ENCODE peak calls at places on chromosomes 6 and 20, in seven cellular contexts. L is astrocyte, P is PC-9, G is GM23338, H is mammary epithelial cell, E is hepatocyte, K is fibroblast of lung. V is an unnamed sample.

GRCh38 chr6:42030585-42031506 is 19.5 kb upstream of the TAF8 start:
- DNase-seq in L (no peak), P (peak; percentile 71), G (peak; percentile 66), H (no peak), E (peak; percentile 73), K (peak; percentile 53), V (no peak)

GRCh38 chr6:97440590-97441176 is 157.7 kb upstream of the MMS22L start:
- DNase-seq in L (peak; percentile 30), P (no peak), G (peak; percentile 79), H (peak; percentile 17), E (peak; percentile 63), K (peak; percentile 32), V (peak; percentile 17)

GRCh38 chr6:96522469-96523009 is 933 bp downstream of the UFL1 start:
- DNase-seq in L (peak; percentile 14), P (no peak), G (no peak), H (no peak), E (peak; percentile 5), K (peak; percentile 37), V (peak; percentile 10)

GRCh38 chr6:139066080-139066479 is 37.5 kb downstream of the ABRACL start:
- DNase-seq in L (no peak), P (no peak), G (no peak), H (no peak), E (no peak), K (no peak), V (no peak)

GRCh38 chr6:101397199-101397598 is 3.7 kb downstream of the GRIK2 start:
- DNase-seq in L (peak; percentile 14), P (no peak), G (peak; percentile 81), H (no peak), E (no peak), K (peak; percentile 2), V (no peak)

GRCh38 chr6:140779341-140779740 is 1353.4 kb upstream of the GJE1 start:
- DNase-seq in L (no peak), P (no peak), G (no peak), H (peak; percentile 76), E (no peak), K (peak; percentile 63), V (peak; percentile 54)

GRCh38 chr6:15266423-15266996 is 20.6 kb downstream of the JARID2 start:
- DNase-seq in L (no peak), P (no peak), G (peak; percentile 64), H (no peak), E (no peak), K (no peak), V (peak; percentile 63)

GRCh38 chr6:13380761-13381160 is 52.4 kb upstream of the TBC1D7 start:
- DNase-seq in L (no peak), P (no peak), G (no peak), H (no peak), E (no peak), K (no peak), V (no peak)

GRCh38 chr6:160750276-160750689 is 48.2 kb downstream of the PLG start:
- DNase-seq in L (no peak), P (no peak), G (peak; percentile 85), H (peak; percentile 25), E (peak; percentile 39), K (no peak), V (peak; percentile 6)

GRCh38 chr6:18528084-18528743 is 141.1 kb downstream of the RNF144B start:
- DNase-seq in L (peak; percentile 6), P (no peak), G (peak; percentile 36), H (no peak), E (peak; percentile 13), K (peak; percentile 18), V (no peak)

GRCh38 chr20:32450484-32451061 is 92.4 kb downstream of the ASXL1 start:
- DNase-seq in L (no peak), P (no peak), G (no peak), H (no peak), E (no peak), K (no peak), V (no peak)

GRCh38 chr6:90393232-90393884 is 96.7 kb upstream of the BACH2 start:
- DNase-seq in L (peak; percentile 38), P (peak; percentile 31), G (peak; percentile 88), H (peak; percentile 57), E (peak; percentile 77), K (peak; percentile 83), V (peak; percentile 79)

GRCh38 chr20:49219924-49220831 is 962 bp downstream of the DDX27 start:
- DNase-seq in L (no peak), P (no peak), G (no peak), H (no peak), E (no peak), K (no peak), V (no peak)
- H2AFZ ChIP-seq in L (peak overlapping the region; percentile 80), P (peak overlapping the region; percentile 93), G (peak overlapping the region; percentile 78), H (peak overlapping the region; percentile 85), E (peak overlapping the region; percentile 70), K (peak overlapping the region; percentile 96), V (peak overlapping the region; percentile 30)

GRCh38 chr6:104956663-104957294 is at the start of gene LIN28B:
- DNase-seq in L (no peak), P (no peak), G (no peak), H (no peak), E (no peak), K (no peak), V (no peak)

GRCh38 chr6:104955927-104956662 is 812 bp upstream of the LIN28B start:
- DNase-seq in L (no peak), P (no peak), G (peak; percentile 94), H (no peak), E (peak; percentile 55), K (no peak), V (no peak)

GRCh38 chr6:104953410-104953953 is 3.4 kb upstream of the LIN28B start:
- DNase-seq in L (no peak), P (no peak), G (peak; percentile 90), H (no peak), E (peak; percentile 19), K (no peak), V (no peak)

GRCh38 chr6:104954091-104954797 is 2.7 kb upstream of the LIN28B start:
- DNase-seq in L (no peak), P (no peak), G (peak; percentile 56), H (no peak), E (no peak), K (no peak), V (no peak)

DNA sequence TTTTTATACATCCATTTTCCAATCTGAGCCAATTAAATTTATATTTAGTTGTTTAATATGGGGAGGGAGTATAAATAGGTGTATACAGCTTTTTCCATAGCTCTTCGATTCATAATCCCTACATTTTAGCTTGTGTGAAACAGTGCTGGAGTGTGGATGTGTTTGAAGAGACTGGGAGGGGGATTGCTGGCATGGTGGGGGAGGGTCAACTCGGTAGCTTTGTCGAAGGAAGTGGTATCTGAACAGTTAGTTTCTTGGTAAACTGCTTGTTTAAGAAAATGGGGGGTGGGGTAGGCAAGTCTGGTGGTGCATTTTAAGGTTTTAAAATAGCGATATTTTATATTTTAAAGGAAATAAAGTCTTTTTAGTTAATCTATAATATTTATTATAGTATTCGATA is 1.4 kb upstream of the LIN28B start:
- DNase-seq in L (no peak), P (no peak), G (peak; percentile 83), H (no peak), E (no peak), K (no peak), V (no peak)
- H3K4me2 ChIP-seq in L (no peak overlapping the region), P (no peak overlapping the region), G (peak overlapping the region; percentile 72), H (no peak overlapping the region), E (peak overlapping the region; percentile 83), K (no peak overlapping the region), V (peak overlapping the region; percentile 70)

GRCh38 chr6:149925974-149926777 is 3.3 kb upstream of the RAET1G start:
- DNase-seq in L (peak; percentile 52), P (peak; percentile 81), G (peak; percentile 94), H (peak; percentile 75), E (peak; percentile 92), K (peak; percentile 74), V (peak; percentile 77)
- H2AFZ ChIP-seq in L (peak overlapping the region; percentile 94), P (peak overlapping the region; percentile 79), G (peak overlapping the region; percentile 81), H (peak overlapping the region; percentile 97), E (peak overlapping the region; percentile 87), K (peak overlapping the region; percentile 91), V (peak overlapping the region; percentile 87)

GRCh38 chr20:50916934-50917333 is 14.3 kb downstream of the ADNP start:
- DNase-seq in L (no peak), P (no peak), G (no peak), H (no peak), E (no peak), K (no peak), V (no peak)
- H3K4me2 ChIP-seq in L (no peak overlapping the region), P (no peak overlapping the region), G (no peak overlapping the region), H (no peak overlapping the region), E (no peak overlapping the region), K (peak overlapping the region; percentile 5), V (no peak overlapping the region)

DNA sequence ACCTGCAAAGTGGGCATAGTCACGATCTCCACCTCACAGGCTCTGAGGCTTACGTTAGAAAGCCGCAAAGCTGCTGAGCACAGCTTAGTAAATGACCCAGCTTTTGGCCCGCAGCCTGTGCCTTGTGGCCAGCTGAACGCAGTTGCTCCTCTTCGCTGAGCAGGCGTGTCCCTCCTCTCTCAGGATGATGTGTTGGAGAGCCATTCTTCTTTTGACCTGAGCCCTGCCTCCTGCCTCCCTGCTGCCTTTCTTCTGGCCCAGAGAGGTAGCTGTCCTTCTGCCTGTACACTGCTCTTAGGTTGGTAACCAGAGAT is 47.6 kb upstream of the MYL9 start:
- DNase-seq in L (peak; percentile 91), P (no peak), G (no peak), H (peak; percentile 85), E (no peak), K (peak; percentile 87), V (no peak)
- H2AFZ ChIP-seq in L (no peak overlapping the region), P (no peak overlapping the region), G (no peak overlapping the region), H (peak overlapping the region; percentile 25), E (no peak overlapping the region), K (no peak overlapping the region), V (no peak overlapping the region)